ENCODE peak calls at places on chromosomes 1 and 21, in six cellular contexts. K, M, U, T, I and V are unnamed samples.
A peak's percentile ranks its signal among the peaks of the same experiment; 100 is the strongest.

GRCh38 chr1:218397752-218398339 is 52.7 kb downstream of the TGFB2 start:
- DNase-seq in K (no peak), M (no peak), U (no peak), T (no peak), I (peak; percentile 53), V (no peak)

GRCh38 chr21:26795866-26796329 is 49.3 kb downstream of the ADAMTS1 start:
- DNase-seq in K (no peak), M (no peak), U (peak; percentile 81), T (peak; percentile 45), I (no peak), V (no peak)

GRCh38 chr1:180151508-180151907 is 3.2 kb upstream of the QSOX1 start:
- DNase-seq in K (no peak), M (no peak), U (peak; percentile 68), T (no peak), I (peak; percentile 93), V (no peak)

GRCh38 chr1:110436635-110437034 is 14.3 kb upstream of the PROK1 start:
- DNase-seq in K (no peak), M (no peak), U (no peak), T (no peak), I (no peak), V (no peak)

GRCh38 chr1:218741852-218742251 is 396.7 kb downstream of the TGFB2 start:
- DNase-seq in K (no peak), M (no peak), U (no peak), T (no peak), I (no peak), V (no peak)

GRCh38 chr1:218669431-218669830 is 324.3 kb downstream of the TGFB2 start:
- DNase-seq in K (no peak), M (no peak), U (no peak), T (no peak), I (no peak), V (no peak)

GRCh38 chr1:983736-984475 is 2.0 kb upstream of the PERM1 start:
- DNase-seq in K (no peak), M (no peak), U (no peak), T (no peak), I (no peak), V (no peak)

GRCh38 chr21:38306833-38307232 is 50.0 kb downstream of the KCNJ15 start:
- DNase-seq in K (no peak), M (no peak), U (peak; percentile 64), T (no peak), I (no peak), V (no peak)

GRCh38 chr1:203650012-203650836 is 23.6 kb downstream of the ATP2B4 start:
- DNase-seq in K (no peak), M (no peak), U (no peak), T (peak; percentile 51), I (peak; percentile 50), V (no peak)

GRCh38 chr1:159076753-159077656 is at the start of gene AIM2:
- DNase-seq in K (no peak), M (no peak), U (no peak), T (no peak), I (no peak), V (peak; percentile 93)

GRCh38 chr21:45934071-45934470 is 47.5 kb upstream of the COL6A1 start:
- DNase-seq in K (no peak), M (no peak), U (no peak), T (no peak), I (no peak), V (no peak)

GRCh38 chr1:46800742-46801141 is 1.9 kb downstream of the CYP4B1 start:
- DNase-seq in K (no peak), M (no peak), U (no peak), T (no peak), I (no peak), V (no peak)

GRCh38 chr1:110233861-110234260 is 23.7 kb downstream of the KCNC4 start:
- DNase-seq in K (no peak), M (no peak), U (no peak), T (no peak), I (no peak), V (no peak)

GRCh38 chr1:12278998-12279397 is 49.2 kb downstream of the VPS13D start:
- DNase-seq in K (no peak), M (no peak), U (peak; percentile 6), T (no peak), I (no peak), V (no peak)

GRCh38 chr1:2936568-2937515 is 84.4 kb upstream of the ACTRT2 start:
- DNase-seq in K (no peak), M (no peak), U (no peak), T (no peak), I (no peak), V (no peak)

GRCh38 chr1:221963742-221964141 is 221.9 kb upstream of the DUSP10 start:
- DNase-seq in K (no peak), M (no peak), U (no peak), T (no peak), I (peak; percentile 34), V (no peak)

GRCh38 chr1:221965252-221965651 is 223.4 kb upstream of the DUSP10 start:
- DNase-seq in K (no peak), M (no peak), U (no peak), T (no peak), I (peak; percentile 94), V (no peak)

GRCh38 chr1:221962385-221962784 is 220.5 kb upstream of the DUSP10 start:
- DNase-seq in K (no peak), M (no peak), U (no peak), T (no peak), I (no peak), V (no peak)

DNA sequence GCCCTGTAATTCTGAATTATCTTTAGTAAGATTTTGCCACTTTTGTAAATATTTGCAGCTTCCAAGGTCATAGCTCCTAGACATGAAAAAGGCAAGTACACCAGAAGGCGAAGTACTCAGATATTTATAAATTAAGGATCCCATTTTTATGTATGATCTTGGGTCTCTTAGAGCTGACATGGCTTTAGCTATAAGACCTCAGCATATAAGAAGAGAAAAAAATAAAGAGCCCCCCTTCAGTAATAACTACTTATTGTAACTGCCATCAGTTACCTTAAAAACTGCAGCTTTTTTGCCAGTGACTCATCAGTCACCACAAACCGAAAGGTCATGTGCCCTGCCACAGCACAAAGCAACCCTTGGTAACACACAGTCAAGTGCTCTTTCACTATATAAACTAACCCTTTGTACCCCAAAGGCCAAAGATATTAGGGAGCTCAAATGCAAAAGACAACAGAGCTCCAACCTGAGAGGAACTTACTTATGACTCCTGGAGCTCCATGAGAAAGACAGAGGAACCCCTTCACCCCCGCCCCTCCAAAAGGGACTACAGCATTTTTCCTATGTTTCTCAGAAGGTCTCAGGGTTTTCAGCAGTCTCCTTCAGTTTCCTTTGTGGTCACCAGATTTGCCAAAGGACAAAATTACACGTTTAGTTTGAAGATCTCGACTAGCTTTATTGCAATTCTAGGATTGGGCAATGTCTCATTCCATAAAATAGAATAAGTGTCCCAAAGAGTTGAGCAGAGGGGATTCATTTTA is 219.8 kb upstream of the DUSP10 start:
- DNase-seq in K (no peak), M (no peak), U (peak; percentile 46), T (no peak), I (peak; percentile 91), V (peak; percentile 25)
- TF ChIP-seq CTCF in K (no peak), M (no peak), U (no peak), T (no peak), I (no peak), V (no peak)

GRCh38 chr1:21318057-21318713 is 27.9 kb upstream of the ECE1 start:
- DNase-seq in K (no peak), M (no peak), U (no peak), T (no peak), I (no peak), V (no peak)
- H3K4me3 ChIP-seq in K (no peak overlapping the region), M (no peak overlapping the region), U (no peak overlapping the region), T (no peak overlapping the region), I (no peak overlapping the region), V (no peak overlapping the region)

GRCh38 chr1:24859063-24860010 is 70.7 kb downstream of the RUNX3 start:
- DNase-seq in K (no peak), M (no peak), U (no peak), T (no peak), I (no peak), V (no peak)

GRCh38 chr1:24862775-24863483 is 67.1 kb downstream of the RUNX3 start:
- DNase-seq in K (no peak), M (no peak), U (no peak), T (no peak), I (no peak), V (no peak)

GRCh38 chr1:24860841-24861240 is 69.2 kb downstream of the RUNX3 start:
- DNase-seq in K (no peak), M (no peak), U (no peak), T (no peak), I (no peak), V (no peak)

GRCh38 chr1:24864409-24864808 is 65.7 kb downstream of the RUNX3 start:
- DNase-seq in K (no peak), M (no peak), U (no peak), T (no peak), I (no peak), V (no peak)

GRCh38 chr1:24861821-24862727 is 68.0 kb downstream of the RUNX3 start:
- DNase-seq in K (no peak), M (no peak), U (no peak), T (no peak), I (peak; percentile 36), V (no peak)
- TF ChIP-seq CTCF in K (no peak), M (no peak), U (peak; percentile 31), T (no peak), I (no peak), V (peak; percentile 2)

DNA sequence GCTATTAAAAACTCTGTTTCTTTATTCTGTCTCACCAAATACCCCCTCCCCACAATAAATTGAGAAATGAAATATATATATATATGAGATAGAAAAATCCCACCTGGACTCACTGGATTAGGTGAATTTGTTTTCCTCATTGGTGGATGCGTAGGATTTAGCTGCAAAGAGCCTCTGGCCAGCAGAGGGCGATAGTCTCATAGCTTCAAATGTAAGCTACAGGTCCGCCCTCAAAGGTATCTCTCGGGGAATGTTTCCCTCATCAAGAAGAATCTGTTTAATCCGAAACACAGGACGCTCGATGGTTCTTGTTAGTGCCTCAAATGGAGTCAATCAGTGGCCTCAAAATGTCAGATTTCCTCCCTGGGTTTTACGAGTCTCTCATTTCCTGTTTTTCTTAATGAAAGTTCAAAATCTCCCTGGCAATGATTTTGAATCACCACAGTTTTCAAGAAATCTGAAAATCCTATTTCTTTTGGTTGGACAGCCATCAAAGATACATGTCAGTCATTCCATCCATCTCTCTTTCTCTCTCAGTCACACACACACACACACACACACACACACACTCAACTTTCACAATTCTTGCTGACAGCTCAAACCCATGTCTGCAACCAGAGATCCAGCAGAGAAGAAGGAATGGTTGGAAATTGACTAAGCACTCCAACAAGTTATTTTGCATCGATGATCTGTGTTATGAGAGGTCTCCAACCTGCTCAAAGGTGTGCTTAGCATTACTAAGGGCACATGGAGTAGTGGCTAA is 13.9 kb upstream of the CAMK1G start:
- DNase-seq in K (no peak), M (peak; percentile 83), U (peak; percentile 68), T (peak; percentile 73), I (peak; percentile 68), V (peak; percentile 46)
- H3K4me3 ChIP-seq in K (no peak overlapping the region), M (no peak overlapping the region), U (no peak overlapping the region), T (no peak overlapping the region), I (no peak overlapping the region), V (no peak overlapping the region)